ENCODE peak calls at places on chromosomes 16 and 17, in five cellular contexts. One of them, this sample, is unnamed.

GRCh38 chr17:29881256-29881655 is 48.8 kb downstream of the SSH2 start:
- DNase-seq in GM12878: no peak
- DNase-seq in H1: no peak
- DNase-seq in K562: no peak
- DNase-seq in HCT116: no peak
- DNase-seq in this sample: no peak

GRCh38 chr16:74623214-74623842 is 16.4 kb upstream of the GLG1 start:
- DNase-seq in K562: peak; percentile 59
- DNase-seq in HCT116: no peak
- DNase-seq in H1: no peak
- DNase-seq in GM12878: no peak
- DNase-seq in this sample: peak; percentile 55

GRCh38 chr17:71633391-71633849 is 487.4 kb upstream of the SOX9 start:
- DNase-seq in HCT116: peak; percentile 59
- DNase-seq in H1: no peak
- DNase-seq in GM12878: no peak
- DNase-seq in K562: no peak
- DNase-seq in this sample: no peak

GRCh38 chr16:10878644-10879498 is 1.9 kb downstream of the CIITA start:
- DNase-seq in K562: no peak
- DNase-seq in GM12878: no peak
- DNase-seq in HCT116: no peak
- DNase-seq in H1: no peak
- DNase-seq in this sample: no peak

GRCh38 chr16:51542856-51543510 is 391.9 kb upstream of the SALL1 start:
- DNase-seq in H1: no peak
- DNase-seq in K562: no peak
- DNase-seq in HCT116: no peak
- DNase-seq in GM12878: no peak
- DNase-seq in this sample: no peak

GRCh38 chr17:83100220-83100852 is 20.9 kb downstream of the METRNL start:
- DNase-seq in K562: no peak
- DNase-seq in H1: no peak
- DNase-seq in HCT116: no peak
- DNase-seq in GM12878: no peak
- DNase-seq in this sample: no peak

GRCh38 chr17:32588982-32589381 is 102.2 kb downstream of the CDK5R1 start:
- DNase-seq in K562: peak; percentile 29
- DNase-seq in GM12878: no peak
- DNase-seq in HCT116: peak; percentile 12
- DNase-seq in H1: no peak
- DNase-seq in this sample: peak; percentile 11

GRCh38 chr17:40134184-40134583 is 6.2 kb upstream of the CASC3 start:
- DNase-seq in HCT116: no peak
- DNase-seq in GM12878: no peak
- DNase-seq in K562: no peak
- DNase-seq in H1: no peak
- DNase-seq in this sample: no peak

GRCh38 chr17:82536220-82537201 is 17.0 kb downstream of the FOXK2 start:
- DNase-seq in K562: no peak
- DNase-seq in HCT116: no peak
- DNase-seq in GM12878: no peak
- DNase-seq in H1: no peak
- DNase-seq in this sample: no peak

GRCh38 chr16:66030036-66030435 is 336.5 kb upstream of the CDH5 start:
- DNase-seq in H1: no peak
- DNase-seq in GM12878: no peak
- DNase-seq in K562: no peak
- DNase-seq in HCT116: no peak
- DNase-seq in this sample: no peak

GRCh38 chr17:74393323-74393942 is 26.1 kb downstream of the GPR142 start:
- DNase-seq in K562: no peak
- DNase-seq in GM12878: no peak
- DNase-seq in HCT116: no peak
- DNase-seq in H1: no peak
- DNase-seq in this sample: no peak

GRCh38 chr17:74396567-74396966 is 29.3 kb downstream of the GPR142 start:
- DNase-seq in K562: no peak
- DNase-seq in GM12878: no peak
- DNase-seq in H1: no peak
- DNase-seq in HCT116: no peak
- DNase-seq in this sample: no peak

GRCh38 chr17:74392848-74393247 is 25.5 kb downstream of the GPR142 start:
- DNase-seq in HCT116: no peak
- DNase-seq in H1: no peak
- DNase-seq in K562: peak; percentile 18
- DNase-seq in GM12878: no peak
- DNase-seq in this sample: no peak

GRCh38 chr17:74394275-74394950 is 27.1 kb downstream of the GPR142 start:
- DNase-seq in GM12878: no peak
- DNase-seq in H1: no peak
- DNase-seq in HCT116: no peak
- DNase-seq in K562: no peak
- DNase-seq in this sample: no peak

DNA sequence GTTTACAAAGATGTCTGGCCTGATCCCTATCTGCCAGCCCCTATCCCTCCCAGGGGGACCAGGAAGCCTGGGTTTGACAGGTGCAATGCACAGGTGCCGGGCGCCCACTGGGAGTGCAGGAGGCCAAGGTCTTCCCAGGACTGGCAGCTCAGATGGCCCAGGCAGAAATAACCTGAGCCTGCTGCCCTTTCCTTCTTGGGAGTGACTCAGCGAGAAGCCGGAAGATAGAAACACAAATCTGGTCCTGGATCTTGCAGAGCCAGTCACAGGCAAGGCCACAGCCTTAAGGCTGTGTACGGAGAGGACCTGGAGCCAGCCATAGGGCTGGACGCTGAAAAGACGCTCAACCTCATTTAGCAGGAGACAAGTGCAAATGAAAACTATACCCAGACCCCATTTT is 27.7 kb downstream of the GPR142 start:
- DNase-seq in H1: no peak
- DNase-seq in HCT116: no peak
- DNase-seq in K562: peak; percentile 20
- DNase-seq in GM12878: no peak
- DNase-seq in this sample: no peak
- TF ChIP-seq SP1 in H1: no peak
- TF ChIP-seq SP1 in HCT116: no peak
- TF ChIP-seq SP1 in K562: no peak
- TF ChIP-seq SP1 in GM12878: no peak
- TF ChIP-seq SP1 in this sample: no peak

GRCh38 chr16:1993731-1994131 is 4.0 kb downstream of the SYNGR3 start:
- DNase-seq in H1: no peak
- DNase-seq in HCT116: no peak
- DNase-seq in GM12878: no peak
- DNase-seq in K562: peak; percentile 45
- DNase-seq in this sample: peak; percentile 79

GRCh38 chr16:1990336-1991134 is 765 bp downstream of the SYNGR3 start:
- DNase-seq in HCT116: no peak
- DNase-seq in GM12878: no peak
- DNase-seq in K562: peak; percentile 76
- DNase-seq in H1: no peak
- DNase-seq in this sample: peak; percentile 34

GRCh38 chr16:1991135-1991551 is 1.4 kb downstream of the SYNGR3 start:
- DNase-seq in GM12878: peak; percentile 71
- DNase-seq in H1: no peak
- DNase-seq in K562: no peak
- DNase-seq in HCT116: no peak
- DNase-seq in this sample: no peak

GRCh38 chr16:1991588-1992474 is 2.1 kb downstream of the SYNGR3 start:
- DNase-seq in H1: peak; percentile 85
- DNase-seq in HCT116: peak; percentile 61
- DNase-seq in GM12878: peak; percentile 37
- DNase-seq in K562: peak; percentile 97
- DNase-seq in this sample: no peak

DNA sequence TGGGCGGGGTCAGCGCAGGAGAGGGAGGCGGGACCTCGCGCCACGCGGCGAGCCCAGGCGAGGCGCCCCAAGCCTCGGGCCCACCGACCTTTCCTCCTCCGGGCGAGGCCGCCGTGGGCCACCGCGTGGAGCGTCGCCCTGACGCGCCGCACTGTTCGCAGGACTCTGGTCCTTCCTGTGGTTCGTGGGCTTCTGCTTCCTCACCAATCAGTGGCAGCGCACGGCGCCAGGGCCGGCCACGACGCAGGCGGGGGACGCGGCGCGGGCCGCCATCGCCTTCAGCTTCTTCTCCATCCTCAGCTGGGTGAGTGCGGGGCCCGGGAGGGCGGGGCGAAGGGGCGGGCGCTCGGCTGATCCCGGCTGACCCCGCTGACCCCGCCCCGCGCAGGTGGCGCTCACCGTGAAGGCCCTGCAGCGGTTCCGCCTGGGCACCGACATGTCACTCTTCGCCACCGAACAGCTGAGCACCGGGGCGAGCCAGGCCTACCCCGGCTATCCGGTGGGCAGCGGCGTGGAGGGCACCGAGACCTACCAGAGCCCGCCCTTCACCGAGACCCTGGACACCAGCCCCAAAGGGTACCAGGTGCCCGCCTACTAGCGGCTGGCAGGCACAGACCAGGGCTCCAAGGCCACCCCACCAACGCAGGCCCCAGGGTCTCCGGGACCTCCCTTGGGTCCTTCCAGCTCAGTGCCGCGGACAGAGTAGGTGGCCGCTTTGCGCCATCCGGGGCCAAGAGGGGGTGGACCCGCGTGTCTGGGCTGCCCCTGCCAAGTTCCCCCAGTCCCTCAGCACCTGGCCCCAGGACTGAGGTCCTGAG is 2.9 kb downstream of the SYNGR3 start:
- DNase-seq in GM12878: no peak
- DNase-seq in K562: peak; percentile 68
- DNase-seq in HCT116: no peak
- DNase-seq in H1: no peak
- DNase-seq in this sample: no peak
- H4K20me1 ChIP-seq in GM12878: no peaks in the 10 kb centered on the region
- H4K20me1 ChIP-seq in K562: no peaks in the 10 kb centered on the region
- H4K20me1 ChIP-seq in HCT116: no peaks in the 10 kb centered on the region
- H4K20me1 ChIP-seq in H1: peaks cover 7% of the 10 kb centered on the region
- H4K20me1 ChIP-seq in this sample: no peaks in the 10 kb centered on the region

GRCh38 chr16:86072328-86073102 is 173.6 kb downstream of the IRF8 start:
- DNase-seq in HCT116: peak; percentile 68
- DNase-seq in H1: no peak
- DNase-seq in GM12878: no peak
- DNase-seq in K562: peak; percentile 66
- DNase-seq in this sample: peak; percentile 41
- TF ChIP-seq SP1 in HCT116: no peak
- TF ChIP-seq SP1 in H1: no peak
- TF ChIP-seq SP1 in GM12878: no peak
- TF ChIP-seq SP1 in K562: no peak
- TF ChIP-seq SP1 in this sample: no peak

DNA sequence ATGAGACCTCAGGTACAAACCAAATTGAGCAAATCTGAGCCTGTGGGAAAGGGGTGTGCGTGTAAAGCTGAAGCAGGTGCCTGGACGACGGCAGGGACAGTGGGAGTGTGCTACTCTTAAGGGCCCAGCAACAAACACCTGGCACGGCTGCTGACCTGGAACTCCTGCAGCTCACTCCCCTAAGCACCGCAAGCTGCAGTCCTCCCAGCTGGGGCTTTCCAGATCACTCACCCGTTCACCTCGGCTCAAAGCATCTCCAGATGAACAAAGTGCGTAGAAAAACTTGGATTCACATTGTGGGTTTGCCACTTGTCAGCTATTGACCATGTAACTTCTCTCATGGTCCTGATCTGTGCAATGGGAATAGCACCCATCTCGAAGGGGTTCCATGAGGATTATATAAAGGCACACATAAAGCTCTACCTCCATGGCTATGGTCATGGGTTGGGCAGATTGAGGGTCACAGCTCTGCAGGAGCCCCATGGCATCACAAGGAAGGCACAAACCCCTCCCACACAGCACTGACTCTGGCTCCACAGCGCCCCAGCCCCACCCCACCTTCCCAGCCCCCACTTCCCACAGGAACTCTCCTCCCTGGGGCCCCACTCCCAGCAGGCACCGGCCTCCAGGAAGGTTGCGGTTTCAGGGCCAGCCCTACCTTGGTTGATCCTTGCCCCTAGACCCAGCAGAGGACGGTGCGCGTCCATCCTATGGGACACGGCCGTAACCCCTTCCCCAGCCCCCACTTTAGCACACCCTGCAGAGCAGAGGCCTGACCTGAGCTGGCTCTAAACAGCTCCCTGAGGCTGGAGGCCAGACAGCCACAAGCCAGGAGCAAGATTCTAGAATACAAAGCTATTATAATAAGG is 21.9 kb downstream of the ST3GAL2 start:
- DNase-seq in H1: no peak
- DNase-seq in HCT116: no peak
- DNase-seq in K562: peak; percentile 31
- DNase-seq in GM12878: no peak
- DNase-seq in this sample: peak; percentile 58
- H4K20me1 ChIP-seq in H1: peaks cover 6% of the 10 kb centered on the region
- H4K20me1 ChIP-seq in HCT116: no peaks in the 10 kb centered on the region
- H4K20me1 ChIP-seq in K562: peaks cover 20% of the 10 kb centered on the region
- H4K20me1 ChIP-seq in GM12878: no peaks in the 10 kb centered on the region
- H4K20me1 ChIP-seq in this sample: no peaks in the 10 kb centered on the region

DNA sequence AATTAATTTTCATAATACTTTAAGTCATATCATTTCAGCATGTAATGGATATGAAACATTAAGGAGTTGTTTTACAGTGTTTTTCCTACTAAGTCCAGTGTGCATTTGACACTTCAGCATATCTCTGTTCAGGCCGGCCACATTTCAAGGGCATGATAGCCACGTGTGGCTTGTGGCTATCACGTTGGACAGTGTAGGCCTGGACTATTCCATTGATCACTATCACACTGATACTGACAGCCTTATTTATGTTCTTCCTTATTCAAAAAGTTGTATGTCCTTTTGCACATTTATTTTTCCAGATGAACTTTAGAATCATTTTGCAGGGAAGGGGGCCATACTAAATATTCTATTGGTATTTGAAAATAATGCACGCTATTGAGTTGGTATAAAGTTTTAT is 39.0 kb downstream of the AKAP1 start:
- DNase-seq in GM12878: no peak
- DNase-seq in H1: no peak
- DNase-seq in HCT116: no peak
- DNase-seq in K562: peak; percentile 42
- DNase-seq in this sample: no peak
- TF ChIP-seq SP1 in GM12878: no peak
- TF ChIP-seq SP1 in H1: no peak
- TF ChIP-seq SP1 in HCT116: no peak
- TF ChIP-seq SP1 in K562: no peak
- TF ChIP-seq SP1 in this sample: no peak

GRCh38 chr16:89406277-89406888 is 84.0 kb downstream of the ANKRD11 start:
- DNase-seq in K562: no peak
- DNase-seq in H1: no peak
- DNase-seq in GM12878: no peak
- DNase-seq in HCT116: no peak
- DNase-seq in this sample: no peak
- H4K20me1 ChIP-seq in K562: peaks cover 93% of the 10 kb centered on the region
- H4K20me1 ChIP-seq in H1: peaks cover 63% of the 10 kb centered on the region
- H4K20me1 ChIP-seq in GM12878: peaks cover 18% of the 10 kb centered on the region
- H4K20me1 ChIP-seq in HCT116: peaks cover 60% of the 10 kb centered on the region
- H4K20me1 ChIP-seq in this sample: peaks cover 95% of the 10 kb centered on the region